ENCODE peak calls at places on chromosomes 13 and 19, in ten cellular contexts. J is effector memory CD8-positive, alpha-beta T cell; L is fibroblast of mammary gland; K is smooth muscle cell of the brain vasculature; G is NCI-H2081 treated with DMSO at 0.1 percent for 48 hours; B is nucleus accumbens; N is aorta; X is mucosa of descending colon; S is pancreas; A is neural progenitor cell. U is an unnamed sample.

GRCh38 chr13:41678320-41678719 is 221.0 kb downstream of the RGCC start:
- DNase-seq in N (no peak), L (peak), A (no peak), X (no peak), G (no peak), S (no peak), B (no peak), K (no peak), J (no peak), U (peak)

GRCh38 chr13:110811008-110811720 is 97.7 kb downstream of the ING1 start:
- DNase-seq in J (no peak), S (no peak), B (no peak), K (no peak), N (no peak), A (no peak), L (no peak), X (no peak), G (no peak), U (no peak)

GRCh38 chr19:11356676-11357550 is 1.7 kb downstream of the PLPPR2 start:
- DNase-seq in X (no peak), A (no peak), S (no peak), G (no peak), N (no peak), B (no peak), J (no peak), K (no peak), L (no peak), U (no peak)

GRCh38 chr13:93655132-93655531 is 428.5 kb downstream of the GPC6 start:
- DNase-seq in L (no peak), N (no peak), A (no peak), J (no peak), B (no peak), G (no peak), S (no peak), X (no peak), K (no peak), U (no peak)

GRCh38 chr19:13118424-13119193 is 545 bp downstream of the NACC1 start:
- DNase-seq in K (no peak), N (peak), L (peak), A (peak), X (peak), S (peak), G (no peak), B (no peak), J (no peak), U (no peak)

GRCh38 chr13:107203146-107203847 is 635.4 kb upstream of the ARGLU1 start:
- DNase-seq in N (no peak), J (no peak), S (no peak), X (no peak), B (no peak), L (peak), K (no peak), A (peak), G (no peak), U (peak)

GRCh38 chr13:94192576-94192975 is 286.9 kb downstream of the DCT start:
- DNase-seq in S (no peak), X (peak), J (no peak), G (peak), K (no peak), L (peak), A (peak), B (no peak), N (no peak), U (peak)

GRCh38 chr19:2371656-2372055 is 11.6 kb downstream of the TMPRSS9 start:
- DNase-seq in J (no peak), G (no peak), S (no peak), N (no peak), L (peak), K (no peak), B (no peak), X (no peak), A (no peak), U (peak)

GRCh38 chr19:55635334-55635717 is 5.5 kb upstream of the ZNF580 start:
- DNase-seq in A (no peak), S (no peak), G (no peak), N (no peak), J (no peak), K (no peak), L (no peak), X (peak), B (no peak), U (no peak)

GRCh38 chr13:40878321-40878720 is 88.9 kb downstream of the SLC25A15 start:
- DNase-seq in B (no peak), A (no peak), N (no peak), X (no peak), L (no peak), S (no peak), J (no peak), G (no peak), K (no peak), U (no peak)

GRCh38 chr13:94308808-94309207 is 170.7 kb downstream of the DCT start:
- DNase-seq in L (peak), B (no peak), X (no peak), K (no peak), G (no peak), A (no peak), S (no peak), N (no peak), J (no peak), U (no peak)

GRCh38 chr19:800360-801029 is 3.2 kb downstream of the PTBP1 start:
- DNase-seq in X (peak), B (no peak), S (peak), L (peak), N (no peak), J (no peak), G (no peak), A (no peak), K (no peak), U (peak)